ENCODE peak calls at places on chromosomes 11 and 22, in eight cellular contexts. S, D, L, A, V, N, Z and Q are unnamed samples. For H3K9me3, the result is how much of the 10 kb centered on the place peaks cover.

GRCh38 chr22:50034126-50035081 is 21.8 kb upstream of the IL17REL start:
- DNase-seq in S (no peak), D (peak), L (no peak), A (no peak), V (no peak), N (no peak), Z (no peak), Q (no peak)

GRCh38 chr11:65390099-65390941 is 3.9 kb downstream of the FRMD8 start:
- DNase-seq in S (no peak), D (peak), L (no peak), A (no peak), V (no peak), N (no peak), Z (no peak), Q (no peak)

GRCh38 chr11:134416726-134417125 is 4.7 kb upstream of the B3GAT1 start:
- DNase-seq in S (no peak), D (no peak), L (no peak), A (no peak), V (no peak), N (no peak), Z (no peak), Q (no peak)

GRCh38 chr11:1644601-1645356 is 15.2 kb downstream of the KRTAP5-5 start:
- DNase-seq in S (no peak), D (peak), L (no peak), A (no peak), V (no peak), N (no peak), Z (no peak), Q (no peak)

GRCh38 chr11:121614661-121615240 is 162.0 kb upstream of the SORL1-AS1 start:
- DNase-seq in S (no peak), D (no peak), L (no peak), A (no peak), V (no peak), N (no peak), Z (peak), Q (no peak)

GRCh38 chr11:101436511-101437142 is 147.2 kb downstream of the TRPC6 start:
- DNase-seq in S (no peak), D (no peak), L (no peak), A (no peak), V (no peak), N (no peak), Z (peak), Q (peak)

GRCh38 chr11:57430946-57431345 is 4.0 kb upstream of the SLC43A3 start:
- DNase-seq in S (no peak), D (no peak), L (no peak), A (no peak), V (no peak), N (no peak), Z (peak), Q (no peak)

GRCh38 chr22:48887394-48888332 is 940.0 kb downstream of the BRD1 start:
- DNase-seq in S (peak), D (no peak), L (no peak), A (no peak), V (no peak), N (no peak), Z (peak), Q (no peak)

GRCh38 chr11:28833670-28834069 is 725.5 kb downstream of the METTL15 start:
- DNase-seq in S (no peak), D (no peak), L (no peak), A (no peak), V (no peak), N (no peak), Z (no peak), Q (no peak)

GRCh38 chr11:67581469-67581868 is 2.1 kb upstream of the GSTP1 start:
- DNase-seq in S (no peak), D (no peak), L (no peak), A (no peak), V (no peak), N (no peak), Z (peak), Q (no peak)

GRCh38 chr22:44739024-44739423 is 13.4 kb upstream of the ARHGAP8 start:
- DNase-seq in S (no peak), D (no peak), L (no peak), A (peak), V (no peak), N (no peak), Z (no peak), Q (no peak)

GRCh38 chr11:24239016-24239720 is 257.7 kb upstream of the LUZP2 start:
- DNase-seq in S (no peak), D (no peak), L (no peak), A (no peak), V (no peak), N (no peak), Z (no peak), Q (no peak)

GRCh38 chr22:48779661-48780596 is 1047.7 kb downstream of the BRD1 start:
- DNase-seq in S (no peak), D (no peak), L (no peak), A (no peak), V (no peak), N (no peak), Z (peak), Q (no peak)

GRCh38 chr22:46744581-46744980 is 6.5 kb upstream of the CERK start:
- DNase-seq in S (no peak), D (peak), L (no peak), A (peak), V (no peak), N (no peak), Z (no peak), Q (no peak)

GRCh38 chr22:23478175-23478574 is 101.9 kb downstream of the IGLL1 start:
- DNase-seq in S (no peak), D (no peak), L (no peak), A (no peak), V (no peak), N (no peak), Z (no peak), Q (no peak)

GRCh38 chr11:67613313-67613959 is 6.7 kb downstream of the NDUFV1 start:
- DNase-seq in S (no peak), D (no peak), L (no peak), A (no peak), V (no peak), N (no peak), Z (no peak), Q (no peak)

GRCh38 chr11:20207781-20208621 is 47.7 kb upstream of the DBX1 start:
- DNase-seq in S (no peak), D (peak), L (no peak), A (no peak), V (no peak), N (no peak), Z (peak), Q (no peak)

GRCh38 chr11:125165111-125165663 is 636 bp downstream of the PKNOX2 start:
- DNase-seq in S (no peak), D (peak), L (no peak), A (no peak), V (no peak), N (no peak), Z (peak), Q (no peak)

DNA sequence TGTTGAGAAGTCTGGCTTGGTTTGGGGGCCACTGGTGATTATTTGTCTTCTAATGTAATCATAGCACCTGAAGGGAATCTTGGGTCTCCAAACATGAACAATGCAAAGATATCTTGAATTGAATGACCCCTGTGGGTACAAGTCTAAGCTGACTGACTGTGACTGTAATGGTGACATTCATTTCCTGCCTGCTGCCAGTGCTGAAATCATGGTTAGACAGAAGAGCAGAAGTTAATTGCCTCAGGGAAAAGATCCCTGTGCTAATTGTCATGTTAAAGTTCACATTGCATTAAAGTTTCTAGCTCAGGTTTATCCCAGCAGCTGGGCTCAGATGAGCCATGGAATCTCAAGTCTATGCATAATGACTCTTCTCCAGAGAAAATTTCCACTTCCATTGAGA is 772.0 kb downstream of the ETS1 start:
- DNase-seq in S (no peak), D (no peak), L (no peak), A (no peak), V (no peak), N (no peak), Z (no peak), Q (no peak)
- H3K9me3 ChIP-seq in S (under half), D (under half), L (under half), A (under half), V (under half), N (under half), Z (under half), Q (under half)

GRCh38 chr22:24962835-24963234 is 10.3 kb downstream of the KIAA1671 start:
- DNase-seq in S (no peak), D (no peak), L (no peak), A (no peak), V (no peak), N (no peak), Z (no peak), Q (no peak)
- H3K9me3 ChIP-seq in S (under half), D (under half), L (under half), A (under half), V (under half), N (under half), Z (under half), Q (under half)

DNA sequence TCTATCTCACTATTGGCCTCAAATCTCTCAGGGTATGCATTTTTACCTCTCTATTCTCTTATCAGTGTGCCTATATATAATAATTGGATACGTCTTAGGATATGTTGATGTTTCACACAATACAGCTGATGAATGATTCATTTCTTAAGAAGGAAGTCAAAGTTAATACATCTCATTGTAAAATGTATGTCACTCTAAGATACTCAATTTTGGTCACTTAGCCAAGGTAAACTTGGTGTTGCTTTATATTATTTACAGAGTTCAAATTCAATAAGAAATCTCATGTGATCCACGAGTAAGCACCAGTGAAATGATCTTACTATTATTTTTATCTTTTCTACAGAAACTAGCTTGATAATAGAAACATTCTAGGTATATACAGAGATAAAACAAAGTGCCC is 1266.5 kb downstream of the JRKL start:
- DNase-seq in S (no peak), D (no peak), L (no peak), A (no peak), V (no peak), N (no peak), Z (no peak), Q (no peak)
- H3K9me3 ChIP-seq in S (under half), D (under half), L (under half), A (under half), V (under half), N (under half), Z (under half), Q (under half)

DNA sequence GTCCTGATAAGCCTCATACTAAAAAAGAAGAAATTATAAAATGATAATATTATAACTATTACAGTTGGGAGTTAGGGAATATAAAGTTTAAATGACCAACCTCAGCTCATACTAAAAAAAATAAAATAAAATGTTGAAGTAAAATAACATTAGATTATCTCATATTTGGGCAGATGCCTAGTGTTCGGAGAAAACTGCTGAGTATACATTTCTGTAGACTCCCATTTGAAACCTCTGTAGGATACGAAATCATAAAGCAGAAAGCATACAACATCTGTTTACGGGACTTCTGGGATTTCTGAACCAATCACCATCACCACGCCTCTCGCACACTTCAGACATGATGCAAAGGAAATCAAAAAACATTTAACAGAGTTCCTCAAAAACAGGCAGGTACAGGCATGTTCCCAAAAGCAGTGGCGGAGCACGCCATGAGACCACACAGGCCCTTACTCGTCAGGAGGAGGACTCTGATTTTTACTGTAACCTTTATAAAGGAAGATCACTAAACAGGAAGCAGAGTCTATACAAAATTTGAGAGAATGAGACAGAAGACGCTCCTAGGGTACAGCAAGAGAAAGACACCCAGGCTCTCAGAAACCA is 8.6 kb downstream of the ZNF195 start:
- DNase-seq in S (no peak), D (no peak), L (no peak), A (no peak), V (no peak), N (no peak), Z (no peak), Q (no peak)
- H3K9me3 ChIP-seq in S (under half), D (under half), L (under half), A (under half), V (under half), N (under half), Z (half or more), Q (half or more)

DNA sequence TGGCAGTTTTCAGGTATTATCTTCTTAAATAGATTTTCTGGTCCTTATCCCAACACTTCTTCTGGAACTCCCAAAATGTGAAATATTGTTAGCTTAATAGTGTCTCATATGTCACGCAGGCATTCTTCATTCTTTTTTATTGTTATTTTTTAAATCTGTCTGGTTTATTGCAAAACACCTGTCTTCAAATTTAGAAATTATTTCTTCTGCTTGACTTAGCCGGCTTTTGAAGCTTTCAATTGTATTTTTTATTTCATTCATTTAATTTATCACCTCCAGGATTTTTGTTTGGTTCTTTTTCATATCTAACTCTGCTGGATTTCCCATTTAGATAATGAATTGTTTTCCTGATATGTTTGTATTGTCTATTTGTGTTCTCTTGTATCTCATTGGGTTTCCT is 49.9 kb downstream of the KCNQ1OT1 start:
- DNase-seq in S (no peak), D (no peak), L (no peak), A (no peak), V (no peak), N (no peak), Z (no peak), Q (no peak)
- H3K9me3 ChIP-seq in S (under half), D (under half), L (half or more), A (under half), V (under half), N (under half), Z (half or more), Q (under half)